ENCODE peak calls at places on chromosomes 1 and 21, in six cellular contexts. C is thyroid gland, M is IMR-90, D is heart left ventricle, T is uterus, Q is tibial nerve. W is an unnamed sample.

GRCh38 chr1:200923607-200924006 is 28.9 kb downstream of the INAVA start:
- DNase-seq in C (no peak), M (peak; percentile 4), D (no peak), T (no peak), Q (no peak), W (no peak)

GRCh38 chr1:160618763-160619274 is 28.0 kb downstream of the SLAMF1 start:
- DNase-seq in C (no peak), M (no peak), D (no peak), T (no peak), Q (no peak), W (no peak)

GRCh38 chr1:237608433-237608832 is 282.3 kb downstream of the ZP4 start:
- DNase-seq in C (no peak), M (no peak), D (no peak), T (no peak), Q (no peak), W (no peak)

GRCh38 chr21:45293214-45293725 is 5.6 kb upstream of the POFUT2 start:
- DNase-seq in C (no peak), M (no peak), D (no peak), T (no peak), Q (no peak), W (no peak)

GRCh38 chr1:72780212-72780611 is 497.9 kb upstream of the NEGR1 start:
- DNase-seq in C (no peak), M (no peak), D (no peak), T (no peak), Q (no peak), W (no peak)

GRCh38 chr1:103220503-103221095 is 112.3 kb upstream of the COL11A1 start:
- DNase-seq in C (no peak), M (peak; percentile 69), D (no peak), T (no peak), Q (no peak), W (no peak)

GRCh38 chr1:247857069-247857985 is at the start of gene TRIM58:
- DNase-seq in C (peak; percentile 75), M (no peak), D (no peak), T (no peak), Q (no peak), W (peak; percentile 89)

GRCh38 chr1:2248127-2248826 is 20.2 kb downstream of the SKI start:
- DNase-seq in C (peak; percentile 61), M (no peak), D (no peak), T (no peak), Q (no peak), W (no peak)

GRCh38 chr1:63790989-63791388 is 17.2 kb downstream of the ROR1 start:
- DNase-seq in C (no peak), M (no peak), D (no peak), T (no peak), Q (no peak), W (no peak)

GRCh38 chr1:207454046-207454964 is at the start of gene CR2:
- DNase-seq in C (peak; percentile 74), M (no peak), D (peak; percentile 16), T (peak; percentile 13), Q (peak; percentile 5), W (no peak)

GRCh38 chr1:110707257-110707656 is 32.5 kb upstream of the KCNA3 start:
- DNase-seq in C (no peak), M (no peak), D (no peak), T (no peak), Q (no peak), W (no peak)

GRCh38 chr1:237677979-237678378 is 212.7 kb downstream of the ZP4 start:
- DNase-seq in C (no peak), M (peak; percentile 83), D (no peak), T (no peak), Q (no peak), W (no peak)

GRCh38 chr21:37877171-37877570 is 39.1 kb downstream of the KCNJ6 start:
- DNase-seq in C (no peak), M (peak; percentile 70), D (no peak), T (no peak), Q (no peak), W (no peak)

GRCh38 chr1:177487481-177487880 is 316.7 kb downstream of the BRINP2 start:
- DNase-seq in C (no peak), M (no peak), D (no peak), T (no peak), Q (no peak), W (no peak)

GRCh38 chr1:10935241-10935640 is 77.2 kb upstream of the TARDBP start:
- DNase-seq in C (no peak), M (no peak), D (no peak), T (no peak), Q (no peak), W (no peak)

GRCh38 chr21:45098867-45099266 is 24.5 kb downstream of the ADARB1 start:
- DNase-seq in C (no peak), M (no peak), D (no peak), T (no peak), Q (no peak), W (no peak)

DNA sequence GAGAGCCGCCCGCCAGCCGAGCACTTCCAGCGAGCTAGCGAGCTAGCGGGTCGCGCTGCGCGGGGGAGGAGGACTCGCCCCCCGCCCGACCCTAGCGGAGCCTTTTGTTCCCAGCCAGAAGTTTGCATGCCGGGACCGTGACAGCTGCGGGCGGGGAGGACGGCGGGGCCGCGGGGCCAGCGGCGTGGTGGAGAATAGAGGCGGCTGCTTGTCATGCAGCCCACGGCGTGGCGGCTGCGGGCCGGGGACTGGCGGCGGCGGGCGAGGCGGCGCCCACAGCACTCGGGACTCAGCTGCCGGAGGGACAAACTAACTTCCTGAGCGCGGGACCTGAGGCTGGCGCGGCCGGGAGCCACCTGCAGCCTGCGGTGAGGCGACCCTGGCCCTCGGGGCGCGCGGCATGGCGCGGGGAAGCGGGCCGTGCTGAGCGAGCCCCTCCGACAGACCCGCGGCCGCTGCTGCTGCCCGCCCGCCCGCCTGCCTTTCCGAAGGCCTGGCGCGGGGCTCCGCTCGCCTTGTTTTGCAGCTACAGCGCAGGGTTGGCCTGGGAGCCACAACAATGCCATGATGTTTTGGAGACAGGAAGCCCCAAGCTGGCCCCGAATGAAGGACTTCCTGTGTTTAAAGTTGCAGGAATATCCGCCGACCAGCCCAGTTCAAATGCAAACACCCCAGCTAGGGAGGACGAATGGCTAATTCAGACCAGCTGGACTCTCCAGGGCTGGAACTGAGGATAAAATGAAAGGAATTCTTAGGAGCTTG is 82.2 kb upstream of the BMP8A start:
- DNase-seq in C (peak; percentile 45), M (peak; percentile 75), D (peak; percentile 64), T (peak; percentile 51), Q (peak; percentile 57), W (peak; percentile 92)
- TF ChIP-seq POLR2A in C (no peak), M (no peak), D (no peak), T (peak; percentile 45), Q (peak; percentile 16), W (no peak)

GRCh38 chr1:155128469-155128754 is 736 bp downstream of the EFNA1 start:
- DNase-seq in C (no peak), M (no peak), D (no peak), T (no peak), Q (no peak), W (no peak)

GRCh38 chr1:155127672-155128468 is at the start of gene EFNA1:
- DNase-seq in C (peak; percentile 79), M (no peak), D (peak; percentile 81), T (peak; percentile 61), Q (no peak), W (peak; percentile 93)

GRCh38 chr1:155126494-155127104 is 1.1 kb upstream of the EFNA1 start:
- DNase-seq in C (peak; percentile 92), M (peak; percentile 27), D (no peak), T (peak; percentile 28), Q (peak; percentile 47), W (no peak)

GRCh38 chr1:155125946-155126493 is 1.7 kb upstream of the EFNA1 start:
- DNase-seq in C (peak; percentile 77), M (no peak), D (peak; percentile 67), T (peak; percentile 75), Q (peak; percentile 54), W (peak; percentile 92)

DNA sequence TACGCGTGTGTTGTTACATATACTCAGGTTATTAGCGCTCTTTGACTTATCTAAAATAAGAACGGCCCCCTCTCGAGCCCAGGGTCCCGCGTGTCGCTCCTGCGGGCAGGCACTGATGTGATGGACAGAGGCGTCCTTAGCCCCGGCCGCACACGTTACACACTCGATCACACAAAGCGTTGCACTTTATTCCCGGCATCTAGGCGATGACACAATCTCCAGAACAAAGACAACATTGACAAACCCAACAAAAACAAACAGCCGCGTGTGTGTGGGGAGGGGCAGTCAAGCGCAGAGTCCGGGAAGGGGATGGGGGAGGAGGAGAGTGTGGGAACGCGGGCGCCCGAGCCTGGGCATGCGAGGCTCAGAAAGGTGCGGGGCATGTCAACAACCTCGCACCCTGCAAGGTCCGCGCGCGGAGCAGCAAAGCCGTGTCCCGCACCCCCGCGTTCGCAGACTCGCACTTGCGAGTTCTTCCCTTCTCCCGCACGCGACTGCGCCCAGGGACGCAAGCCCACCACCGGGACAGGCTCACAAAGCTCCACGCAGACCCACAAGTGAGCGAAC is 488 bp upstream of the EFNA1 start:
- DNase-seq in C (peak; percentile 92), M (peak; percentile 57), D (no peak), T (peak; percentile 45), Q (peak; percentile 76), W (peak; percentile 92)
- TF ChIP-seq POLR2A in C (peak; percentile 61), M (no peak), D (no peak), T (peak; percentile 28), Q (peak; percentile 54), W (no peak)

GRCh38 chr1:214552174-214552608 is 789 bp upstream of the PTPN14 start:
- DNase-seq in C (peak; percentile 85), M (peak; percentile 64), D (peak; percentile 63), T (peak; percentile 52), Q (peak; percentile 46), W (peak; percentile 63)

GRCh38 chr1:214551436-214552173 is at the start of gene PTPN14:
- DNase-seq in C (peak; percentile 93), M (peak; percentile 96), D (peak; percentile 90), T (peak; percentile 92), Q (peak; percentile 57), W (peak; percentile 95)

GRCh38 chr1:214550339-214551051 is 907 bp downstream of the PTPN14 start:
- DNase-seq in C (no peak), M (no peak), D (no peak), T (peak; percentile 21), Q (no peak), W (no peak)

GRCh38 chr1:214549604-214550338 is 1.6 kb downstream of the PTPN14 start:
- DNase-seq in C (no peak), M (peak; percentile 62), D (no peak), T (no peak), Q (no peak), W (no peak)

DNA sequence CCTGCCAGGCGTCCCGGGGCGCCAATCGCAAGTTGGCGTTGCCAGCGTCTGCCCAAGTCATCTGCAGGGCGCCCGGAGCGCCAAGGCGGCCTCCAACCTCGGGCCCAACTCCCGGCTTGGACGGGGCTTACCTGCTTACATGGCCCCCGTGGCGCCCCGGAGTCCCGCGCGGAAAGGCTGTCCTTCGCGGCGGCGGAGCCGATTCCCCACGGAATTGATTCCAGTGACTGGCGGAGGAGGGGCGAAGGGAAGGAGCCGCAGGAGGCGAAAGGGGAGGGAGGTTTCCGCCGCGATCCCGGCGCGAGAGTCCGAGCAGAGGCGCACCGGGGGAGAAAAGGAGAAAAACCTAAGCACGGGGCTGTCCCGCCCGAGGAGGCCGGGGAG is 358 bp downstream of the PTPN14 start:
- DNase-seq in C (no peak), M (no peak), D (peak; percentile 74), T (peak; percentile 63), Q (peak; percentile 40), W (peak; percentile 87)
- TF ChIP-seq POLR2A in C (no peak), M (no peak), D (no peak), T (no peak), Q (no peak), W (no peak)

DNA sequence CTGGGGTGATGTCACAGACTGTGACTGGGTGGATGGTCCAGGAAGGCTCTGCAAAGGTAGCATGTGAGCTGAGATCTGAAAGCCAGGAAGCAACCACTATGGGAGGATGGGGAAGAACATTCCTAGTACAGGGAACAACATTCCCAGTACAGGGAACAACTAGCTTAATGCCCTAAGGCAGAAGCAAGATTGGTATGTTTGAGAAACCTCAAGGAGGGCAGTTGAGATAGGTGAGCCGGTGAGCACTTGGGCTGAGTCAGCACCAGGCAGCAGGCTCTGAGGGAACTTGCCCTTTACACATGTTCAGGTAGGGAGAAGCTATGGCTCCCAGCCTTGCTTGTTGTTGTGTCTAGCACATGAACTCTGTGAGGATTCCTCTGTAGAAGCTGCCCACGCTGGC is 24.2 kb upstream of the CACNA1E start:
- DNase-seq in C (no peak), M (no peak), D (no peak), T (no peak), Q (no peak), W (no peak)
- TF ChIP-seq POLR2A in C (no peak), M (no peak), D (no peak), T (no peak), Q (no peak), W (no peak)